ENCODE peak calls at places on chromosomes 1 and 21, in ten cellular contexts. A, T, Y, I, G, H, F, Z, X and C are unnamed samples.

GRCh38 chr1:92538048-92538412 is 51.3 kb upstream of the GFI1 start:
- ATAC-seq in A (peak; percentile 62), T (peak; percentile 37), Y (peak; percentile 71), I (peak; percentile 48), G (peak; percentile 57), H (peak; percentile 52), F (peak; percentile 45), Z (no peak), X (peak; percentile 78), C (peak; percentile 87)

GRCh38 chr1:50265790-50266314 is 157.1 kb downstream of the ELAVL4 start:
- ATAC-seq in A (no peak), T (no peak), Y (peak; percentile 33), I (no peak), G (peak; percentile 66), H (no peak), F (no peak), Z (peak; percentile 84), X (peak; percentile 68), C (no peak)

GRCh38 chr1:198495635-198496034 is 44.8 kb downstream of the ATP6V1G3 start:
- ATAC-seq in A (no peak), T (no peak), Y (no peak), I (no peak), G (peak; percentile 6), H (no peak), F (no peak), Z (no peak), X (no peak), C (no peak)

GRCh38 chr21:31624961-31625491 is 34.5 kb upstream of the SOD1 start:
- ATAC-seq in A (no peak), T (no peak), Y (no peak), I (no peak), G (no peak), H (no peak), F (no peak), Z (no peak), X (no peak), C (no peak)

GRCh38 chr1:114153621-114154145 is at the start of gene SYT6:
- ATAC-seq in A (no peak), T (no peak), Y (no peak), I (peak; percentile 15), G (peak; percentile 12), H (peak; percentile 29), F (no peak), Z (peak; percentile 22), X (peak; percentile 19), C (no peak)

GRCh38 chr21:15327637-15328265 is 263.0 kb upstream of the NRIP1 start:
- ATAC-seq in A (no peak), T (no peak), Y (no peak), I (no peak), G (no peak), H (no peak), F (no peak), Z (no peak), X (peak; percentile 31), C (peak; percentile 6)

GRCh38 chr1:185567438-185567837 is 166.8 kb upstream of the HMCN1 start:
- ATAC-seq in A (peak; percentile 11), T (peak; percentile 45), Y (peak; percentile 3), I (no peak), G (no peak), H (peak; percentile 45), F (peak; percentile 22), Z (no peak), X (no peak), C (no peak)

GRCh38 chr1:87358219-87358618 is 29.5 kb downstream of the LMO4 start:
- ATAC-seq in A (peak; percentile 52), T (no peak), Y (peak; percentile 15), I (no peak), G (no peak), H (no peak), F (no peak), Z (no peak), X (peak; percentile 81), C (no peak)

GRCh38 chr1:171581226-171581625 is 40.8 kb upstream of the MYOCOS start:
- ATAC-seq in A (no peak), T (no peak), Y (no peak), I (no peak), G (no peak), H (no peak), F (no peak), Z (no peak), X (peak; percentile 45), C (no peak)

GRCh38 chr1:224378855-224379631 is 22.4 kb downstream of the CNIH4 start:
- ATAC-seq in A (no peak), T (no peak), Y (no peak), I (no peak), G (no peak), H (no peak), F (no peak), Z (no peak), X (no peak), C (peak; percentile 70)

GRCh38 chr1:21861602-21862429 is 49.8 kb downstream of the LDLRAD2 start:
- ATAC-seq in A (no peak), T (no peak), Y (no peak), I (no peak), G (peak; percentile 81), H (no peak), F (no peak), Z (no peak), X (no peak), C (no peak)

GRCh38 chr1:184485731-184486723 is 99.2 kb downstream of the C1orf21 start:
- ATAC-seq in A (no peak), T (no peak), Y (no peak), I (peak; percentile 22), G (no peak), H (no peak), F (no peak), Z (no peak), X (no peak), C (no peak)

GRCh38 chr1:31792116-31792515 is 23.7 kb downstream of the SPOCD1 start:
- ATAC-seq in A (no peak), T (no peak), Y (no peak), I (no peak), G (no peak), H (no peak), F (no peak), Z (no peak), X (no peak), C (no peak)

GRCh38 chr1:24575905-24576587 is 20.2 kb downstream of the NCMAP start:
- ATAC-seq in A (no peak), T (no peak), Y (no peak), I (peak; percentile 74), G (no peak), H (no peak), F (no peak), Z (no peak), X (no peak), C (peak; percentile 5)

GRCh38 chr1:43743206-43743605 is 35.9 kb downstream of the ST3GAL3 start:
- ATAC-seq in A (no peak), T (no peak), Y (no peak), I (no peak), G (no peak), H (no peak), F (no peak), Z (peak; percentile 72), X (no peak), C (no peak)

GRCh38 chr1:53368314-53369033 is 40.6 kb upstream of the LRP8 start:
- ATAC-seq in A (no peak), T (no peak), Y (no peak), I (peak; percentile 13), G (peak; percentile 31), H (no peak), F (no peak), Z (peak; percentile 22), X (no peak), C (no peak)